ENCODE peak calls at places on chromosome X, in five cellular contexts. K, Y, U, C and L are unnamed samples.

GRCh38 chrX:1564750-1565683 is 26.4 kb upstream of the AKAP17A start:
- DNase-seq in K (no peak), Y (no peak), U (peak; percentile 7), C (no peak), L (no peak)

GRCh38 chrX:275967-276587 is 5.1 kb upstream of the PLCXD1 start:
- DNase-seq in K (no peak), Y (peak; percentile 37), U (peak; percentile 73), C (peak; percentile 82), L (no peak)

GRCh38 chrX:72048515-72049455 is 82.9 kb downstream of the RTL5 start:
- DNase-seq in K (no peak), Y (no peak), U (peak; percentile 10), C (peak; percentile 28), L (no peak)

GRCh38 chrX:82734140-82734539 is 774.0 kb upstream of the POU3F4 start:
- DNase-seq in K (no peak), Y (no peak), U (no peak), C (no peak), L (no peak)

GRCh38 chrX:2498781-2499302 is 1.9 kb downstream of the DHRSX start:
- DNase-seq in K (peak; percentile 48), Y (no peak), U (no peak), C (peak; percentile 44), L (no peak)

GRCh38 chrX:97616883-97617510 is 733.3 kb downstream of the RPA4 start:
- DNase-seq in K (no peak), Y (peak; percentile 57), U (peak; percentile 82), C (peak; percentile 44), L (peak; percentile 79)

GRCh38 chrX:119502727-119503483 is 34.7 kb downstream of the SLC25A5 start:
- DNase-seq in K (no peak), Y (no peak), U (peak; percentile 86), C (peak; percentile 30), L (no peak)

GRCh38 chrX:119757979-119758681 is at the start of gene SOWAHD:
- DNase-seq in K (peak; percentile 39), Y (no peak), U (peak; percentile 50), C (peak; percentile 72), L (peak; percentile 52)

GRCh38 chrX:119419146-119419545 is 20.0 kb downstream of the SLC25A43 start:
- DNase-seq in K (no peak), Y (no peak), U (no peak), C (peak; percentile 45), L (no peak)

GRCh38 chrX:38041237-38041636 is 34.9 kb downstream of the SYTL5 start:
- DNase-seq in K (no peak), Y (no peak), U (no peak), C (no peak), L (no peak)

GRCh38 chrX:28225508-28225907 is 244.3 kb upstream of the DCAF8L1 start:
- DNase-seq in K (no peak), Y (peak; percentile 0), U (peak; percentile 20), C (peak; percentile 5), L (no peak)

GRCh38 chrX:17078031-17078730 is 131.7 kb downstream of the REPS2 start:
- DNase-seq in K (no peak), Y (no peak), U (peak; percentile 42), C (no peak), L (no peak)

GRCh38 chrX:23493941-23494374 is 159.3 kb downstream of the PTCHD1 start:
- DNase-seq in K (peak; percentile 5), Y (peak; percentile 7), U (peak; percentile 68), C (no peak), L (peak; percentile 45)

GRCh38 chrX:8520791-8521190 is 56.2 kb downstream of the VCX3B start:
- DNase-seq in K (no peak), Y (no peak), U (peak; percentile 82), C (no peak), L (no peak)

GRCh38 chrX:85808217-85808616 is 239.1 kb downstream of the CHM start:
- DNase-seq in K (no peak), Y (no peak), U (no peak), C (no peak), L (no peak)

GRCh38 chrX:56805399-56805798 is 76.4 kb downstream of the NBDY start:
- DNase-seq in K (no peak), Y (no peak), U (no peak), C (no peak), L (no peak)

GRCh38 chrX:148333989-148334388 is 166.4 kb upstream of the AFF2 start:
- DNase-seq in K (peak; percentile 61), Y (no peak), U (no peak), C (no peak), L (no peak)

GRCh38 chrX:1589356-1590130 is 1.9 kb upstream of the AKAP17A start:
- DNase-seq in K (no peak), Y (no peak), U (no peak), C (no peak), L (no peak)

GRCh38 chrX:17608898-17609297 is 128.4 kb upstream of the SCML1 start:
- DNase-seq in K (no peak), Y (no peak), U (peak; percentile 83), C (no peak), L (no peak)

GRCh38 chrX:150980711-150981110 is 2.4 kb upstream of the HMGB3 start:
- DNase-seq in K (no peak), Y (no peak), U (no peak), C (no peak), L (no peak)

GRCh38 chrX:150982235-150982785 is 825 bp upstream of the HMGB3 start:
- DNase-seq in K (no peak), Y (no peak), U (no peak), C (no peak), L (no peak)

GRCh38 chrX:150982786-150983525 is at the start of gene HMGB3:
- DNase-seq in K (peak; percentile 92), Y (peak; percentile 84), U (peak; percentile 95), C (peak; percentile 93), L (peak; percentile 91)

GRCh38 chrX:150984164-150984824 is 1.2 kb downstream of the HMGB3 start:
- DNase-seq in K (peak; percentile 26), Y (no peak), U (no peak), C (peak; percentile 37), L (no peak)

DNA sequence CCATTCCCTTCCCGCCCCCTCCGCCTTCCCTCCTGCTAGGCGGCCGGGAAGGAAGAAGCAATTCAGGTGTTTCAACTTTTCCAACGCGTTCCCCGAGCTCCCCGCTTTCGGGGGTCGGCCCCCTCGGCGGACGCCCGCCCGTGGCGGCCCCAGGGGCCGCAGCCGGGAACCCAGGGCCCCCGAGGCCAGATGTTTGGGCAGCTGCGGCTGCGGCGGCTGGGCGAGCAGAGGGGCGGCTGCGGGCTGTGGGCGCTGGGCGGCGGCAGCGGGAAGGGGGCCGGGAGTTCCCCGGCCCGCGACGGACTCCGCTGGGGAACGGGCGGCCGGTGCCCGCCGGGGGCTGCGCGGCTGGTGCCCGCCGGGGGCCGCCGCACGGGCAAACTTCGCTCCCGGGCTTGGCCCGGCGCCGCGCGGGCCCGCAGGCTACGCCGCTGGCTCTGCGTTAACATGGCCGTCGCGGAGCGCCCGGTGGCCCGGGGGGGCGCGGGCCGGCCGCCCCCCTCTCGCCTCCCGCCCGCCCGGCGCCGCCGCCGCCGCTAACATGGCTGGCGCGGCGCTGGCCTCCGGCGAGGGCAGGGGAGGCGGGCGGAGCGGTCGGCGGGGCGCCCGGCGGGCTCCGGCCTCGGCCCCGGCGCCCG is 510 bp downstream of the HMGB3 start:
- DNase-seq in K (peak; percentile 28), Y (no peak), U (no peak), C (peak; percentile 25), L (peak; percentile 10)
- H2AFZ ChIP-seq in K (no peak overlapping the region), Y (no peak overlapping the region), U (no peak overlapping the region), C (no peak overlapping the region), L (no peak overlapping the region)

DNA sequence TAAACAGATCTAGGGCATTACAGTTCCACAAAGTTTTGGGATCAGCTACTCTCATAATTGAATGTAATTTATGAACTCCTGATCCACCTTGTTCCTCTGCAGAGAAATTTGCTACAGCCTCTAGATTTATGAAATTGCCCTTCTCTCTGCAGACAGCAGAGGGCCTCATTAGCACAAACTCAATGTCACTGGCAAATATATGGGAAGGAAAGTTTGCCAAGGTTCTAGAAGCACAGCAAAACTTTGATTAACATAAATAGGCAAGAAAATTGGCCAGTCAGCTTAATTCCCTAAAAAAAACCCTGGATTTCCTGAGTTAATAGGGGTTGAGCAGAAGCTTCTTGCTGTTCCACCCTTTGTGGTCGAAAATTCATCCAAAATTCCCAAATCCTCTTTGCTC is 31.5 kb downstream of the PRPS1 start:
- DNase-seq in K (peak; percentile 48), Y (no peak), U (peak; percentile 62), C (peak; percentile 75), L (peak; percentile 48)
- TF ChIP-seq EZH2phosphoT487 in K (no peak), Y (no peak), U (no peak), C (no peak), L (no peak)

DNA sequence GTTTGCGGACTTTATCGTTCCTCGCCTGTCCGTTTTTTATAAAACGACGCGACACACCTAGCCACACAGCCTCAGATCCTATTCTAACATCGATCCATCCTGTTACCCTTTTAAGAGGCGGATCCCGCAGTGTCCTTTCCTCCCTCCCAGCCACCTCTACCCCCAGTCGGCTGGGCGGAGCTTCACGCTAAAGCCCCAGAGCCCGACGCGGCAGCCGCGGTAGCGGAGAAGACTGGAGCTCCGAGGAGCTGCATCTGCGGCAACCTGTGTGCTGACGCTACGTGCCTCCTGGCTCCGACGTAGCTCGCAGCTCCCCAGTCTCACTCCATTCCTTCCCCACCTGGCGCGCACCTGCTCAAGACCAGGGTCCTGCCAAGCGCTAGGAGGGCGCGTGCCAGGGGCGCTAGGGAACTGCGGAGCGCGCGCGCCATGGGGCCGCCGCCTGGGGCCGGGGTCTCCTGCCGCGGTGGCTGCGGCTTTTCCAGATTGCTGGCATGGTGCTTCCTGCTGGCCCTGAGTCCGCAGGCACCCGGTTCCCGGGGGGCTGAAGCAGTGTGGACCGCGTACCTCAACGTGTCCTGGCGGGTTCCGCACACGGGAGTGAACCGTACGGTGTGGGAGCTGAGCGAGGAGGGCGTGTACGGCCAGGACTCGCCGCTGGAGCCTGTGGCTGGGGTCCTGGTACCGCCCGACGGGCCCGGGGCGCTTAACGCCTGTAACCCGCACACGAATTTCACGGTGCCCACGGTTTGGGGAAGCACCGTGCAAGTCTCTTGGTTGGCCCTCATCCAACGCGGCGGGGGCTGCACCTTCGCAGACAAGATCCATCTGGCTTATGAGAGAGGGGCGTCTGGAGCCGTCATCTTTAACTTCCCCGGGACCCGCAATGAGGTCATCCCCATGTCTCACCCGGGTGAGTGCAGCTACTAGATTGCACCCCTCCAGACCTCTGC is at the start of gene RNF128:
- DNase-seq in K (no peak), Y (peak; percentile 70), U (peak; percentile 43), C (peak; percentile 76), L (peak; percentile 9)
- H3K27ac ChIP-seq in K (no peak within 1 kb of the TSS), Y (peak within 1 kb of the TSS; percentile 29), U (no peak within 1 kb of the TSS), C (peak within 1 kb of the TSS; percentile 53), L (no peak within 1 kb of the TSS)

GRCh38 chrX:153438522-153438921 is 7.3 kb downstream of the TREX2 start:
- DNase-seq in K (peak; percentile 48), Y (no peak), U (no peak), C (peak; percentile 39), L (no peak)

GRCh38 chrX:153441296-153441695 is 4.6 kb downstream of the TREX2 start:
- DNase-seq in K (no peak), Y (no peak), U (no peak), C (no peak), L (no peak)

GRCh38 chrX:153440556-153441135 is 5.2 kb downstream of the TREX2 start:
- DNase-seq in K (no peak), Y (no peak), U (no peak), C (no peak), L (no peak)

GRCh38 chrX:153441981-153442380 is 3.9 kb downstream of the TREX2 start:
- DNase-seq in K (no peak), Y (no peak), U (no peak), C (no peak), L (no peak)

DNA sequence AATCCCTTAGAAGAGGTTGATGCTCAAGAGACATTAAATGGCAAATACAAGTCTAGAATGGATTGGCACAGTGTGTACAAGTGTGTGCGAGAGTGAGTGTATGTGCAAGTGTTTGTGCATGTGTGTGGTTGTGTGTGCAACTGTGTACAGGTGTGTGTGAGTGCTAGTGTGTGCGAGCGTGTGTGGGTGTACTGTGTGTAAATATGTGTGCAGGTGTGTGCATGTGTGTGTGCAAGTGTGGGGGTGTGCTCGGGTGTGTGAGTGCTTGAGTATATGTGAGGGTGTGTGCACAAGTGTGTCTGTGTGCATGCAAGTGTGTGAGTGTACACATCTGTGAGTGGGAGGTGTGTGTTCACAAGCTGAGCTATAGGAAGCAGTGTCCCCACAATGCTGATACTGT is 5.9 kb downstream of the TREX2 start:
- DNase-seq in K (no peak), Y (no peak), U (no peak), C (no peak), L (no peak)
- H2AFZ ChIP-seq in K (no peak overlapping the region), Y (no peak overlapping the region), U (no peak overlapping the region), C (no peak overlapping the region), L (no peak overlapping the region)